ENCODE peak calls at places on chromosome 2, in six cellular contexts. V is stimulated activated CD4-positive, alpha-beta T cell treated with anti-CD3 and anti-CD28 coated beads, Interleukin-4, amount 100 ng/mL, for 48 hours; C is activated T-helper 9 cell treated with anti-CD3 and anti-CD28 coated beads, Interleukin-2, amount 50 U/mL, for 16 hours; J is fibroblast of lung; U is CD8-positive, alpha-beta T cell; A is non-pigmented ciliary epithelial cell. R is an unnamed sample.

GRCh38 chr2:112915300-112916144 is 4.6 kb downstream of the IL37 start:
- DNase-seq in J (no peak), C (no peak), A (no peak), V (no peak), U (no peak), R (no peak)

GRCh38 chr2:146850746-146851145 is 994.1 kb upstream of the ACVR2A start:
- DNase-seq in A (peak), V (no peak), J (no peak), U (no peak), C (no peak), R (no peak)

GRCh38 chr2:103445356-103445755 is 683.5 kb downstream of the TMEM182 start:
- DNase-seq in U (no peak), J (no peak), V (no peak), C (no peak), A (no peak), R (no peak)

GRCh38 chr2:172931256-172931894 is 144.3 kb upstream of the MAP3K20 start:
- DNase-seq in C (no peak), J (peak), V (no peak), A (no peak), U (no peak), R (no peak)

GRCh38 chr2:235165631-235166030 is 213.8 kb downstream of the SH3BP4 start:
- DNase-seq in U (no peak), C (no peak), A (no peak), J (peak), V (no peak), R (no peak)

GRCh38 chr2:17643031-17643615 is 102.6 kb downstream of the VSNL1 start:
- DNase-seq in V (no peak), A (peak), U (no peak), C (no peak), J (peak), R (no peak)

GRCh38 chr2:224145751-224146355 is 106.8 kb upstream of the SERPINE2 start:
- DNase-seq in U (no peak), J (peak), V (no peak), A (peak), C (no peak), R (no peak)

GRCh38 chr2:189293164-189293563 is 113.6 kb upstream of the COL5A2 start:
- DNase-seq in U (no peak), A (no peak), C (no peak), V (no peak), J (peak), R (no peak)

GRCh38 chr2:232574674-232575403 is 24.4 kb downstream of the EIF4E2 start:
- DNase-seq in J (peak), C (no peak), V (no peak), U (no peak), A (no peak), R (no peak)

GRCh38 chr2:135997380-135997779 is 12.0 kb upstream of the DARS1 start:
- DNase-seq in U (no peak), J (no peak), V (no peak), A (no peak), C (no peak), R (no peak)

GRCh38 chr2:221779614-221780067 is 207.5 kb upstream of the EPHA4 start:
- DNase-seq in U (no peak), C (no peak), A (no peak), J (peak), V (no peak), R (no peak)

GRCh38 chr2:193695367-193695766 is 1500.6 kb upstream of the TMEFF2 start:
- DNase-seq in A (no peak), U (no peak), V (no peak), C (no peak), J (peak), R (no peak)

GRCh38 chr2:25492726-25493125 is 151.0 kb upstream of the DNMT3A start:
- DNase-seq in U (no peak), C (no peak), A (no peak), V (no peak), J (no peak), R (no peak)

GRCh38 chr2:30412392-30413321 is 34.4 kb upstream of the LCLAT1 start:
- DNase-seq in J (peak), V (no peak), C (no peak), U (no peak), A (no peak), R (no peak)

GRCh38 chr2:81467096-81467495 is 1162.5 kb upstream of the LRRTM1 start:
- DNase-seq in U (no peak), J (no peak), C (no peak), V (no peak), A (no peak), R (no peak)

GRCh38 chr2:212489719-212490346 is 48.8 kb downstream of the ERBB4 start:
- DNase-seq in J (no peak), V (no peak), A (no peak), U (no peak), C (no peak), R (no peak)

GRCh38 chr2:61469424-61470121 is 1.3 kb downstream of the USP34 start:
- DNase-seq in A (no peak), V (no peak), J (peak), U (no peak), C (no peak), R (no peak)

GRCh38 chr2:233418761-233419625 is 64.7 kb downstream of the DGKD start:
- DNase-seq in U (peak), J (peak), A (no peak), V (peak), C (no peak), R (peak)

GRCh38 chr2:65557616-65558573 is 125.5 kb upstream of the SPRED2 start:
- DNase-seq in J (no peak), C (no peak), V (no peak), U (no peak), A (no peak), R (no peak)

GRCh38 chr2:64654063-64654811 is 524 bp upstream of the SERTAD2 start:
- DNase-seq in U (peak), C (peak), A (no peak), J (peak), V (no peak), R (peak)

GRCh38 chr2:112876971-112877361 is 34.0 kb upstream of the IL37 start:
- DNase-seq in C (no peak), J (no peak), U (no peak), V (no peak), A (no peak), R (no peak)

GRCh38 chr2:62208758-62209114 is 12.8 kb downstream of the B3GNT2 start:
- DNase-seq in U (no peak), A (no peak), J (no peak), V (no peak), C (no peak), R (no peak)

R was measured in activated effector memory CD4-positive, alpha-beta T cell treated with Interleukin-2 at 50 U/mL for 16 hours.